ENCODE peak calls at places on chromosomes 5 and 9, in four cellular contexts. One of them, this sample, is unnamed.

GRCh38 chr5:75167345-75167744 is 69.3 kb downstream of the ANKRD31 start:
- DNase-seq in GM23248: peak
- DNase-seq in endothelial cell of umbilical vein: no peak
- DNase-seq in GM23338: peak
- DNase-seq in this sample: no peak

GRCh38 chr9:133396952-133397351 is 20.8 kb downstream of the STKLD1 start:
- DNase-seq in endothelial cell of umbilical vein: peak
- DNase-seq in GM23248: peak
- DNase-seq in GM23338: peak
- DNase-seq in this sample: no peak

GRCh38 chr5:131541071-131541470 is 94.0 kb downstream of the RAPGEF6 start:
- DNase-seq in GM23248: peak
- DNase-seq in GM23338: no peak
- DNase-seq in endothelial cell of umbilical vein: no peak
- DNase-seq in this sample: no peak

GRCh38 chr5:102312586-102312985 is 16.5 kb upstream of the SLCO4C1 start:
- DNase-seq in GM23338: no peak
- DNase-seq in endothelial cell of umbilical vein: no peak
- DNase-seq in GM23248: peak
- DNase-seq in this sample: no peak

GRCh38 chr9:108634164-108634563 is 221.6 kb downstream of the ACTL7B start:
- DNase-seq in endothelial cell of umbilical vein: no peak
- DNase-seq in GM23338: no peak
- DNase-seq in GM23248: peak
- DNase-seq in this sample: no peak

GRCh38 chr5:153147891-153148623 is 342.4 kb upstream of the GRIA1 start:
- DNase-seq in GM23248: peak
- DNase-seq in endothelial cell of umbilical vein: no peak
- DNase-seq in GM23338: peak
- DNase-seq in this sample: no peak

GRCh38 chr5:33509036-33509435 is 68.3 kb downstream of the TARS1 start:
- DNase-seq in GM23248: peak
- DNase-seq in endothelial cell of umbilical vein: no peak
- DNase-seq in GM23338: no peak
- DNase-seq in this sample: no peak

GRCh38 chr9:129321511-129322021 is 143.5 kb upstream of the IER5L start:
- DNase-seq in GM23338: no peak
- DNase-seq in GM23248: no peak
- DNase-seq in endothelial cell of umbilical vein: no peak
- DNase-seq in this sample: no peak

GRCh38 chr5:152501294-152501693 is 96.2 kb upstream of the NMUR2 start:
- DNase-seq in GM23248: no peak
- DNase-seq in endothelial cell of umbilical vein: no peak
- DNase-seq in GM23338: no peak
- DNase-seq in this sample: no peak

GRCh38 chr5:27403248-27403882 is 365.0 kb upstream of the CDH9 start:
- DNase-seq in GM23248: peak
- DNase-seq in GM23338: peak
- DNase-seq in endothelial cell of umbilical vein: no peak
- DNase-seq in this sample: no peak

GRCh38 chr9:106059886-106060285 is 365.5 kb downstream of the TMEM38B start:
- DNase-seq in endothelial cell of umbilical vein: no peak
- DNase-seq in GM23248: no peak
- DNase-seq in GM23338: no peak
- DNase-seq in this sample: no peak

GRCh38 chr9:108702681-108703080 is 153.1 kb downstream of the ACTL7B start:
- DNase-seq in endothelial cell of umbilical vein: no peak
- DNase-seq in GM23248: no peak
- DNase-seq in GM23338: no peak
- DNase-seq in this sample: no peak

GRCh38 chr5:142872217-142872616 is 102.0 kb downstream of the ARHGAP26 start:
- DNase-seq in GM23338: no peak
- DNase-seq in GM23248: no peak
- DNase-seq in endothelial cell of umbilical vein: no peak
- DNase-seq in this sample: no peak

GRCh38 chr5:502325-503079 is 21.7 kb downstream of the SLC9A3 start:
- DNase-seq in endothelial cell of umbilical vein: peak
- DNase-seq in GM23248: peak
- DNase-seq in GM23338: peak
- DNase-seq in this sample: no peak

GRCh38 chr9:111163738-111164399 is 125.6 kb upstream of the LPAR1 start:
- DNase-seq in GM23248: peak
- DNase-seq in endothelial cell of umbilical vein: no peak
- DNase-seq in GM23338: no peak
- DNase-seq in this sample: no peak

GRCh38 chr5:77491783-77492652 is at the start of gene WDR41:
- DNase-seq in endothelial cell of umbilical vein: peak
- DNase-seq in GM23248: peak
- DNase-seq in GM23338: peak
- DNase-seq in this sample: peak

GRCh38 chr5:80761176-80761575 is 106.4 kb upstream of the DHFR start:
- DNase-seq in GM23338: peak
- DNase-seq in GM23248: no peak
- DNase-seq in endothelial cell of umbilical vein: no peak
- DNase-seq in this sample: no peak

GRCh38 chr9:134785325-134786108 is 95.1 kb upstream of the FCN2 start:
- DNase-seq in GM23248: peak
- DNase-seq in GM23338: no peak
- DNase-seq in endothelial cell of umbilical vein: no peak
- DNase-seq in this sample: no peak

GRCh38 chr9:134781895-134782294 is 98.7 kb upstream of the FCN2 start:
- DNase-seq in GM23248: no peak
- DNase-seq in GM23338: peak
- DNase-seq in endothelial cell of umbilical vein: no peak
- DNase-seq in this sample: peak

GRCh38 chr9:134782921-134783698 is 97.5 kb upstream of the FCN2 start:
- DNase-seq in GM23248: no peak
- DNase-seq in endothelial cell of umbilical vein: no peak
- DNase-seq in GM23338: no peak
- DNase-seq in this sample: no peak

GRCh38 chr9:134783699-134784039 is 96.9 kb upstream of the FCN2 start:
- DNase-seq in GM23338: no peak
- DNase-seq in GM23248: peak
- DNase-seq in endothelial cell of umbilical vein: no peak
- DNase-seq in this sample: no peak

DNA sequence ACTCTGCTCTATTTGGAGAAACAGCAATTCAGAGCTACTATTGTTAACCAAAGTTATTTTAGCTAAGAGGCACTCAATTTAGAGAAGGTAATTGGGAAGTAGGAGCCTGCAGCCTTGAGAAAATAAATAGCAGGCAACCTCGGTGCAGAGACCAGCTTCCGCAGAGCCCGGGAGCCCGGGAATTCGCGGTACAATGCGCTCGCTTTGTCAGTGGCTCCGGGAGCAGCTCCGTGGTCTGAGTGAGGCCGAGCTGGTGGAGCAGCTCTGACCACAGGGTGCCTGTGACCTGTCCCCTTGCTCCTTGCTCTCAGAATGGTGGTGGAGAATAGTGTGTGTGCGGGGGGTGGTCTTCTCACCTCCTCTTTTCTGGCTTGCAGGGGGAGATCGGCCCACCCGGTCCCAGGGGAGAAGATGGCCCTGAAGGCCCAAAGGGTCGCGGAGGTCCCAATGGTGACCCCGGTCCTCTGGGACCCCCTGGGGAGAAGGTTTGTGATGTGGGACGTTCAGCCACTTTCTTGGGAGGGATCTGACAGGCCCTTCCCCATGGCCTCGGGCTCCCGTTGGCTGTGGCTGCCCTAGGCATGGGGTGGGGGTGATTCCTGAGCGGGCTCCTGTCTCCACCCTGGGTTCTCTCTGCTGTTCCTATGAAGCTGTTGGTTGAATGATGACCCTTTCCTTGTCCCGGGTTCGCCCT is 95.9 kb upstream of the FCN2 start:
- DNase-seq in endothelial cell of umbilical vein: no peak
- DNase-seq in GM23338: peak
- DNase-seq in GM23248: no peak
- DNase-seq in this sample: no peak
- H2AFZ ChIP-seq in endothelial cell of umbilical vein: no peak
- H2AFZ ChIP-seq in GM23338: no peak
- H2AFZ ChIP-seq in GM23248: no peak
- H2AFZ ChIP-seq in this sample: no peak

GRCh38 chr9:68619056-68619455 is 78.4 kb upstream of the TMEM252 start:
- DNase-seq in GM23338: no peak
- DNase-seq in endothelial cell of umbilical vein: no peak
- DNase-seq in GM23248: no peak
- DNase-seq in this sample: no peak
- H3K27ac ChIP-seq in GM23338: no peak
- H3K27ac ChIP-seq in endothelial cell of umbilical vein: no peak
- H3K27ac ChIP-seq in GM23248: no peak
- H3K27ac ChIP-seq in this sample: no peak

GRCh38 chr5:89267764-89268163 is 384.8 kb upstream of the MEF2C start:
- DNase-seq in endothelial cell of umbilical vein: no peak
- DNase-seq in GM23248: no peak
- DNase-seq in GM23338: no peak
- DNase-seq in this sample: no peak
- H3K4me3 ChIP-seq in endothelial cell of umbilical vein: no peak
- H3K4me3 ChIP-seq in GM23248: no peak
- H3K4me3 ChIP-seq in GM23338: no peak
- H3K4me3 ChIP-seq in this sample: no peak

GRCh38 chr5:157612071-157612476 is 36.5 kb upstream of the ADAM19 start:
- DNase-seq in GM23248: no peak
- DNase-seq in GM23338: no peak
- DNase-seq in endothelial cell of umbilical vein: no peak
- DNase-seq in this sample: no peak
- H2AFZ ChIP-seq in GM23248: no peak
- H2AFZ ChIP-seq in GM23338: peak
- H2AFZ ChIP-seq in endothelial cell of umbilical vein: no peak
- H2AFZ ChIP-seq in this sample: peak